ENCODE peak calls at places on chromosome 11, in six cellular contexts. I is heart left ventricle; N is Karpas-422; J is activated T-cell treated with anti-CD3 and anti-CD28 coated beads, Interleukin-2, amount 50 U/mL, for 1 hour; D is HuH-7.5; K is ovary. X is an unnamed sample.

GRCh38 chr11:130868087-130868486 is 48.2 kb downstream of the SNX19 start:
- DNase-seq in N (no peak), D (no peak), K (no peak), I (no peak), J (no peak), X (no peak)

GRCh38 chr11:12288934-12289666 is 88.3 kb upstream of the PARVA start:
- DNase-seq in J (no peak), D (no peak), K (no peak), N (peak), I (no peak), X (no peak)

GRCh38 chr11:119843760-119844330 is 114.8 kb upstream of the NECTIN1 start:
- DNase-seq in J (no peak), D (no peak), K (no peak), I (no peak), N (no peak), X (peak)

GRCh38 chr11:117827521-117828511 is 3.3 kb upstream of the FXYD2 start:
- DNase-seq in N (no peak), D (no peak), I (peak), K (no peak), J (peak), X (no peak)

GRCh38 chr11:117064275-117064674 is 34.0 kb downstream of the SIK3 start:
- DNase-seq in N (no peak), I (no peak), K (no peak), D (no peak), J (no peak), X (peak)

GRCh38 chr11:117855452-117855851 is 21.0 kb downstream of the FXYD6 start:
- DNase-seq in N (no peak), J (no peak), D (no peak), I (peak), K (peak), X (no peak)

GRCh38 chr11:62680825-62681240 is 2.0 kb upstream of the UBXN1 start:
- DNase-seq in D (peak), K (peak), J (no peak), I (peak), N (peak), X (peak)

GRCh38 chr11:27150098-27150497 is 109.5 kb downstream of the BBOX1 start:
- DNase-seq in D (no peak), K (no peak), J (no peak), N (no peak), I (no peak), X (no peak)

GRCh38 chr11:118281284-118281683 is 17.2 kb upstream of the MPZL2 start:
- DNase-seq in I (no peak), N (no peak), J (no peak), K (no peak), D (no peak), X (no peak)